ENCODE peak calls at places on chromosomes 12 and 14, in four cellular contexts. G is K562, Q is GM12878, C is GM12891. M is an unnamed sample.
A peak's percentile ranks its signal among the peaks of the same experiment; 100 is the strongest.

GRCh38 chr12:1170411-1170810 is 179.4 kb downstream of the ERC1 start:
- DNase-seq in G (no peak), Q (no peak), C (no peak), M (no peak)

GRCh38 chr12:110766311-110767154 is 23.8 kb upstream of the PPP1CC start:
- DNase-seq in G (no peak), Q (no peak), C (no peak), M (no peak)

GRCh38 chr14:50222061-50222613 is 9.2 kb downstream of the SOS2 start:
- DNase-seq in G (no peak), Q (no peak), C (no peak), M (no peak)

GRCh38 chr14:75138492-75138891 is 11.6 kb upstream of the NEK9 start:
- DNase-seq in G (no peak), Q (no peak), C (no peak), M (no peak)

GRCh38 chr12:64670856-64671639 is 60.8 kb downstream of the RASSF3 start:
- DNase-seq in G (no peak), Q (no peak), C (no peak), M (no peak)

GRCh38 chr12:6745751-6746525 is 7.0 kb downstream of the MLF2 start:
- DNase-seq in G (no peak), Q (no peak), C (no peak), M (peak; percentile 93)

GRCh38 chr12:89610366-89610765 is 84.5 kb upstream of the POC1B start:
- DNase-seq in G (no peak), Q (no peak), C (no peak), M (no peak)

GRCh38 chr14:38210587-38211257 is 3.0 kb downstream of the SSTR1 start:
- DNase-seq in G (no peak), Q (no peak), C (no peak), M (no peak)

GRCh38 chr14:33282811-33283210 is 344.1 kb downstream of the NPAS3 start:
- DNase-seq in G (no peak), Q (no peak), C (no peak), M (no peak)

GRCh38 chr12:12338528-12339168 is 11.4 kb downstream of the MANSC1 start:
- DNase-seq in G (no peak), Q (no peak), C (no peak), M (peak; percentile 18)

GRCh38 chr14:74771409-74771808 is 8.3 kb downstream of the YLPM1 start:
- DNase-seq in G (no peak), Q (no peak), C (no peak), M (no peak)

GRCh38 chr14:60958146-60958545 is 22.7 kb downstream of the TRMT5 start:
- DNase-seq in G (no peak), Q (no peak), C (no peak), M (no peak)

GRCh38 chr12:13582421-13582820 is 385.9 kb downstream of the EMP1 start:
- DNase-seq in G (no peak), Q (no peak), C (no peak), M (no peak)

GRCh38 chr12:70606001-70606400 is 31.2 kb downstream of the PTPRB start:
- DNase-seq in G (no peak), Q (no peak), C (no peak), M (no peak)

GRCh38 chr12:83016226-83016835 is 329.6 kb downstream of the TMTC2 start:
- DNase-seq in G (peak; percentile 14), Q (no peak), C (no peak), M (no peak)

GRCh38 chr14:59438148-59438766 is 26.9 kb downstream of the GPR135 start:
- DNase-seq in G (no peak), Q (no peak), C (no peak), M (no peak)

GRCh38 chr12:119728437-119728730 is 60.5 kb downstream of the PRKAB1 start:
- DNase-seq in G (no peak), Q (no peak), C (no peak), M (no peak)

GRCh38 chr12:13085968-13086686 is 17.3 kb downstream of the GSG1 start:
- DNase-seq in G (no peak), Q (no peak), C (no peak), M (no peak)

GRCh38 chr14:69441948-69442347 is 42.6 kb upstream of the PLEKHD1 start:
- DNase-seq in G (no peak), Q (peak; percentile 58), C (no peak), M (peak; percentile 4)

GRCh38 chr14:105307052-105307727 is 6.4 kb upstream of the BRF1 start:
- DNase-seq in G (no peak), Q (no peak), C (no peak), M (no peak)
- TF ChIP-seq SPI1 in G (no peak), Q (no peak), C (no peak), M (no peak)

GRCh38 chr14:92970233-92970625 is 47.3 kb downstream of the CHGA start:
- DNase-seq in G (no peak), Q (no peak), C (no peak), M (no peak)

GRCh38 chr14:92967346-92967926 is 44.5 kb downstream of the CHGA start:
- DNase-seq in G (no peak), Q (no peak), C (no peak), M (no peak)

GRCh38 chr14:92969470-92970232 is 46.7 kb downstream of the CHGA start:
- DNase-seq in G (no peak), Q (no peak), C (no peak), M (no peak)

GRCh38 chr14:92971601-92972180 is 48.7 kb downstream of the CHGA start:
- DNase-seq in G (no peak), Q (no peak), C (no peak), M (no peak)

GRCh38 chr14:92968291-92969020 is 45.5 kb downstream of the CHGA start:
- DNase-seq in G (no peak), Q (no peak), C (no peak), M (no peak)
- TF ChIP-seq SPI1 in G (no peak), Q (no peak), C (no peak), M (no peak)

GRCh38 chr12:113246478-113247122 is 25.3 kb downstream of the TPCN1 start:
- DNase-seq in G (no peak), Q (no peak), C (no peak), M (no peak)
- TF ChIP-seq SPI1 in G (no peak), Q (no peak), C (no peak), M (no peak)

DNA sequence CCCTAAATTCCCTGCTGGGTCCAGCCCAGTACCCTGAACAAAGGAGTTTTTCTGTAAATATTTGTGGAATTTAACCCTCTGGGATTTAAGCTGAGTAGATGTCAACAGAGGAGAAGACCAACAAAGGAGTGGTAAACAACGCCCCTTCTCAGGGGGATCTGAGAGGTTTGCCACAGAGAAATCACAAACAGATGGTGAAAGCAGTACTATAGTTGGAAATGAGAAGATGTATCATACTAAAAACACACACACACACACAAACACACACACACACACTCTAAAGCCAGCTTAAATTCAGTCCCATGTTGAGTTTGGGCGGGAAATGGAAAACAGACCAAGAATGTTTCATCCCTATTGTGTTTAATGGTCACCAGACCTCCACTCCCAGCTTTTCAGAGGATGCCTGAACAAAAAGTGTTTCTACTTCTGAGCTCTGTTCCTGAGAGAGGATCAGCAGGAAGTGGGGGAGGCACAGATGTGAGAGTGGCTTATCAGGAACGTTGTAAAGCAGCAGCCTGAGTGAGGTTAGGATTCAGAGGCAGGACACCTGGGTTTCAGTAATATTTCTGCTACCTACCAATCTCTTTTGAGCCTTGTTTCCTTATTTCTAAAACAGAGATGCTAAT is 3.2 kb downstream of the BIN2 start:
- DNase-seq in G (peak; percentile 56), Q (no peak), C (no peak), M (no peak)
- TF ChIP-seq SPI1 in G (peak; percentile 62), Q (no peak), C (no peak), M (no peak)

GRCh38 chr12:15613981-15614380 is 175.2 kb downstream of the EPS8 start:
- DNase-seq in G (no peak), Q (no peak), C (no peak), M (no peak)
- TF ChIP-seq SPI1 in G (no peak), Q (no peak), C (no peak), M (no peak)

M was measured in HL-60.